ENCODE peak calls at places on chromosomes 4 and X, in six cellular contexts. One of them, this sample, is unnamed.

GRCh38 chr4:160217352-160217751 is 1114.5 kb downstream of the RAPGEF2 start:
- DNase-seq in GM23338: no peak
- DNase-seq in upper lobe of left lung: no peak
- DNase-seq in spleen: no peak
- DNase-seq in HepG2: no peak
- DNase-seq in HL-60: no peak
- DNase-seq in this sample: no peak

GRCh38 chr4:183332447-183332846 is 10.2 kb upstream of the CLDN24 start:
- DNase-seq in HepG2: no peak
- DNase-seq in HL-60: no peak
- DNase-seq in spleen: peak; percentile 32
- DNase-seq in upper lobe of left lung: no peak
- DNase-seq in GM23338: no peak
- DNase-seq in this sample: no peak

GRCh38 chrX:108699368-108699767 is 37.0 kb downstream of the IRS4 start:
- DNase-seq in upper lobe of left lung: no peak
- DNase-seq in GM23338: peak; percentile 49
- DNase-seq in spleen: no peak
- DNase-seq in HL-60: no peak
- DNase-seq in HepG2: peak; percentile 13
- DNase-seq in this sample: peak; percentile 8

GRCh38 chrX:108557594-108557993 is 118.0 kb downstream of the COL4A5 start:
- DNase-seq in HL-60: no peak
- DNase-seq in GM23338: no peak
- DNase-seq in upper lobe of left lung: no peak
- DNase-seq in spleen: no peak
- DNase-seq in HepG2: no peak
- DNase-seq in this sample: no peak

GRCh38 chrX:131059231-131059630 is 1.1 kb downstream of the ARHGAP36 start:
- DNase-seq in GM23338: no peak
- DNase-seq in HepG2: no peak
- DNase-seq in upper lobe of left lung: no peak
- DNase-seq in spleen: no peak
- DNase-seq in HL-60: no peak
- DNase-seq in this sample: no peak

GRCh38 chr4:24164054-24164453 is 274.2 kb upstream of the PPARGC1A start:
- DNase-seq in HepG2: no peak
- DNase-seq in HL-60: no peak
- DNase-seq in GM23338: no peak
- DNase-seq in spleen: no peak
- DNase-seq in upper lobe of left lung: no peak
- DNase-seq in this sample: no peak

GRCh38 chrX:51496501-51497291 is at the start of gene NUDT11:
- DNase-seq in HepG2: no peak
- DNase-seq in spleen: peak; percentile 75
- DNase-seq in upper lobe of left lung: peak; percentile 34
- DNase-seq in HL-60: no peak
- DNase-seq in GM23338: peak; percentile 79
- DNase-seq in this sample: no peak

GRCh38 chr4:52946811-52947210 is 84.7 kb downstream of the RASL11B start:
- DNase-seq in spleen: no peak
- DNase-seq in HL-60: no peak
- DNase-seq in upper lobe of left lung: no peak
- DNase-seq in HepG2: no peak
- DNase-seq in GM23338: no peak
- DNase-seq in this sample: no peak

GRCh38 chr4:141258558-141258957 is 37.9 kb downstream of the ZNF330 start:
- DNase-seq in GM23338: peak; percentile 3
- DNase-seq in HL-60: no peak
- DNase-seq in HepG2: no peak
- DNase-seq in spleen: no peak
- DNase-seq in upper lobe of left lung: no peak
- DNase-seq in this sample: no peak

GRCh38 chr4:186514271-186514950 is 41.0 kb downstream of the MTNR1A start:
- DNase-seq in GM23338: no peak
- DNase-seq in HepG2: no peak
- DNase-seq in HL-60: no peak
- DNase-seq in spleen: no peak
- DNase-seq in upper lobe of left lung: no peak
- DNase-seq in this sample: no peak

GRCh38 chr4:24067367-24067766 is 177.5 kb upstream of the PPARGC1A start:
- DNase-seq in upper lobe of left lung: no peak
- DNase-seq in HepG2: no peak
- DNase-seq in GM23338: no peak
- DNase-seq in spleen: no peak
- DNase-seq in HL-60: no peak
- DNase-seq in this sample: no peak

GRCh38 chr4:122584517-122584916 is 36.3 kb downstream of the IL21 start:
- DNase-seq in HL-60: no peak
- DNase-seq in HepG2: no peak
- DNase-seq in spleen: no peak
- DNase-seq in GM23338: no peak
- DNase-seq in upper lobe of left lung: no peak
- DNase-seq in this sample: no peak

GRCh38 chr4:1201851-1202525 is 29.6 kb upstream of the SPON2 start:
- DNase-seq in HL-60: peak; percentile 90
- DNase-seq in GM23338: no peak
- DNase-seq in HepG2: no peak
- DNase-seq in upper lobe of left lung: peak; percentile 85
- DNase-seq in spleen: peak; percentile 92
- DNase-seq in this sample: no peak

GRCh38 chr4:96102541-96103018 is 262.7 kb downstream of the PDHA2 start:
- DNase-seq in HL-60: no peak
- DNase-seq in spleen: no peak
- DNase-seq in GM23338: no peak
- DNase-seq in upper lobe of left lung: no peak
- DNase-seq in HepG2: no peak
- DNase-seq in this sample: no peak

GRCh38 chr4:67204441-67204840 is 340.9 kb downstream of the CENPC start:
- DNase-seq in upper lobe of left lung: no peak
- DNase-seq in HepG2: no peak
- DNase-seq in HL-60: no peak
- DNase-seq in GM23338: no peak
- DNase-seq in spleen: no peak
- DNase-seq in this sample: no peak

GRCh38 chr4:138113819-138114415 is 128.2 kb downstream of the SLC7A11 start:
- DNase-seq in GM23338: no peak
- DNase-seq in HepG2: peak; percentile 33
- DNase-seq in upper lobe of left lung: no peak
- DNase-seq in spleen: no peak
- DNase-seq in HL-60: no peak
- DNase-seq in this sample: no peak

GRCh38 chr4:17055788-17056187 is 157.3 kb upstream of the LDB2 start:
- DNase-seq in upper lobe of left lung: no peak
- DNase-seq in spleen: no peak
- DNase-seq in GM23338: no peak
- DNase-seq in HL-60: no peak
- DNase-seq in HepG2: no peak
- DNase-seq in this sample: no peak

GRCh38 chr4:85787133-85787532 is 312.2 kb downstream of the ARHGAP24 start:
- DNase-seq in upper lobe of left lung: no peak
- DNase-seq in GM23338: no peak
- DNase-seq in HL-60: no peak
- DNase-seq in spleen: no peak
- DNase-seq in HepG2: no peak
- DNase-seq in this sample: no peak

GRCh38 chr4:166153539-166153938 is 280.5 kb downstream of the TLL1 start:
- DNase-seq in HepG2: no peak
- DNase-seq in GM23338: no peak
- DNase-seq in upper lobe of left lung: no peak
- DNase-seq in spleen: no peak
- DNase-seq in HL-60: no peak
- DNase-seq in this sample: no peak

GRCh38 chr4:119733431-119733830 is 104.8 kb upstream of the PDE5A start:
- DNase-seq in upper lobe of left lung: no peak
- DNase-seq in GM23338: no peak
- DNase-seq in HL-60: no peak
- DNase-seq in spleen: no peak
- DNase-seq in HepG2: no peak
- DNase-seq in this sample: no peak

GRCh38 chr4:53012738-53013137 is 150.6 kb downstream of the RASL11B start:
- DNase-seq in HL-60: no peak
- DNase-seq in spleen: no peak
- DNase-seq in upper lobe of left lung: no peak
- DNase-seq in HepG2: no peak
- DNase-seq in GM23338: no peak
- DNase-seq in this sample: no peak

GRCh38 chrX:118682258-118683014 is 45.0 kb upstream of the IL13RA1 start:
- DNase-seq in GM23338: no peak
- DNase-seq in HepG2: peak; percentile 6
- DNase-seq in HL-60: no peak
- DNase-seq in upper lobe of left lung: no peak
- DNase-seq in spleen: no peak
- DNase-seq in this sample: no peak

GRCh38 chr4:87934157-87934704 is 41.3 kb upstream of the SPP1 start:
- DNase-seq in GM23338: no peak
- DNase-seq in upper lobe of left lung: no peak
- DNase-seq in HepG2: no peak
- DNase-seq in spleen: no peak
- DNase-seq in HL-60: no peak
- DNase-seq in this sample: no peak

GRCh38 chrX:129665916-129666644 is 11.3 kb upstream of the APLN start:
- DNase-seq in HepG2: no peak
- DNase-seq in upper lobe of left lung: no peak
- DNase-seq in HL-60: no peak
- DNase-seq in spleen: no peak
- DNase-seq in GM23338: peak; percentile 40
- DNase-seq in this sample: peak; percentile 66

GRCh38 chrX:72127332-72127731 is 4.4 kb downstream of the RTL5 start:
- DNase-seq in HepG2: no peak
- DNase-seq in HL-60: no peak
- DNase-seq in spleen: no peak
- DNase-seq in upper lobe of left lung: peak; percentile 16
- DNase-seq in GM23338: no peak
- DNase-seq in this sample: no peak

GRCh38 chr4:7263166-7263565 is 70.8 kb downstream of the SORCS2 start:
- DNase-seq in HL-60: no peak
- DNase-seq in spleen: no peak
- DNase-seq in GM23338: no peak
- DNase-seq in HepG2: no peak
- DNase-seq in upper lobe of left lung: no peak
- DNase-seq in this sample: no peak

GRCh38 chr4:48602222-48602621 is 112.2 kb downstream of the ZAR1 start:
- DNase-seq in upper lobe of left lung: no peak
- DNase-seq in HepG2: no peak
- DNase-seq in HL-60: no peak
- DNase-seq in GM23338: no peak
- DNase-seq in spleen: no peak
- DNase-seq in this sample: no peak

GRCh38 chrX:2589186-2590020 is 88.6 kb upstream of the DHRSX start:
- DNase-seq in spleen: no peak
- DNase-seq in GM23338: no peak
- DNase-seq in upper lobe of left lung: no peak
- DNase-seq in HepG2: no peak
- DNase-seq in HL-60: no peak
- DNase-seq in this sample: no peak

GRCh38 chr4:119337010-119337409 is 15.1 kb upstream of the FABP2 start:
- DNase-seq in HepG2: no peak
- DNase-seq in spleen: no peak
- DNase-seq in GM23338: no peak
- DNase-seq in HL-60: peak; percentile 42
- DNase-seq in upper lobe of left lung: peak; percentile 24
- DNase-seq in this sample: no peak

GRCh38 chr4:189049682-189050081 is 891.0 kb upstream of the FRG1 start:
- DNase-seq in HepG2: no peak
- DNase-seq in spleen: no peak
- DNase-seq in HL-60: no peak
- DNase-seq in upper lobe of left lung: no peak
- DNase-seq in GM23338: peak; percentile 10
- DNase-seq in this sample: no peak

GRCh38 chr4:134308910-134309309 is 107.3 kb upstream of the PABPC4L start:
- DNase-seq in HepG2: no peak
- DNase-seq in spleen: no peak
- DNase-seq in GM23338: no peak
- DNase-seq in HL-60: no peak
- DNase-seq in upper lobe of left lung: no peak
- DNase-seq in this sample: no peak

DNA sequence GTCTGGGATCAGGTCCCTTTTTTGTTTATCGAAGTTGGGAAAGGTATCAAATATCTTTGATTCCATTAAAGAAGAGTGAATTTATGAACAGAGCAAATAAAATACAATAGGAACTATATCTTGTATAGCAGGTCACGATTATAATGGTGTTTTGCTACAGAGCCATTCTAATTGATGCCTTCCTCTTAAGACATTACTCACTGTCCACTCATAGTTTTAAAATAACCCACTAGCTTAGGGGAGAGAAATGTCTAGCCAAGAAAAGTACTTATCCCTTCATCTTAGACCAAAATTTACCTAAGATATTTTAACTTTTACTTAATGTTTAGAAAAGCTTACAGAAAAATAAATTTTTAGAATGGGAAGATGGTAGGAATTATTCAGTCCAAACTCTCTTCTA is 112.0 kb upstream of the PABPC4L start:
- DNase-seq in GM23338: no peak
- DNase-seq in HL-60: no peak
- DNase-seq in spleen: no peak
- DNase-seq in upper lobe of left lung: no peak
- DNase-seq in HepG2: no peak
- DNase-seq in this sample: no peak
- TF ChIP-seq POLR2AphosphoS5 in GM23338: no peak
- TF ChIP-seq POLR2AphosphoS5 in HL-60: no peak
- TF ChIP-seq POLR2AphosphoS5 in spleen: no peak
- TF ChIP-seq POLR2AphosphoS5 in upper lobe of left lung: no peak
- TF ChIP-seq POLR2AphosphoS5 in HepG2: no peak
- TF ChIP-seq POLR2AphosphoS5 in this sample: no peak

GRCh38 chrX:3960952-3961351 is 247.5 kb upstream of the PRKX start:
- DNase-seq in HepG2: no peak
- DNase-seq in spleen: no peak
- DNase-seq in GM23338: no peak
- DNase-seq in HL-60: no peak
- DNase-seq in upper lobe of left lung: no peak
- DNase-seq in this sample: no peak
- TF ChIP-seq POLR2AphosphoS5 in HepG2: no peak
- TF ChIP-seq POLR2AphosphoS5 in spleen: no peak
- TF ChIP-seq POLR2AphosphoS5 in GM23338: no peak
- TF ChIP-seq POLR2AphosphoS5 in HL-60: no peak
- TF ChIP-seq POLR2AphosphoS5 in upper lobe of left lung: no peak
- TF ChIP-seq POLR2AphosphoS5 in this sample: no peak

DNA sequence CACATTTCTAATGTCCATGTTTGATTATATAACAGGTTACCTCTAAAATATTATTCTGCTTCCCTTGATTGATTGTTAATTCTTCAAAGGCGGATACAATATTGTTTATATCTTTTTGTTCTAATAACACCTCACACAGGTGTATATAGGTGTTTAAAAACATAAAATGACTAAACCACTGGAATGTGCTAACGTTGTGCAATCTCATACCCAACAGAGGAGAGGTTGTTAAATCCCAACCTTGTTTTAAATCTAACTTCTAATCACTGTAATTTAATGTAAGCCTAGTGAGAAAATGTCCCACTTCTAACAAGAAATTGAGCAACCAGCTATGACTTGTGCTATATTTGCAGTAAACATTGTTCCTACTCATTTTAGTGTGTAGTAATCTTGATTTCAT is 1.3 kb downstream of the ODAM start:
- DNase-seq in spleen: no peak
- DNase-seq in GM23338: no peak
- DNase-seq in HL-60: no peak
- DNase-seq in HepG2: no peak
- DNase-seq in upper lobe of left lung: no peak
- DNase-seq in this sample: no peak
- TF ChIP-seq POLR2AphosphoS5 in spleen: no peak
- TF ChIP-seq POLR2AphosphoS5 in GM23338: no peak
- TF ChIP-seq POLR2AphosphoS5 in HL-60: no peak
- TF ChIP-seq POLR2AphosphoS5 in HepG2: no peak
- TF ChIP-seq POLR2AphosphoS5 in upper lobe of left lung: no peak
- TF ChIP-seq POLR2AphosphoS5 in this sample: no peak

GRCh38 chr4:128528793-128529553 is 241.4 kb upstream of the PGRMC2 start:
- DNase-seq in HL-60: no peak
- DNase-seq in upper lobe of left lung: peak; percentile 38
- DNase-seq in spleen: no peak
- DNase-seq in HepG2: peak; percentile 58
- DNase-seq in GM23338: peak; percentile 88
- DNase-seq in this sample: peak; percentile 69
- TF ChIP-seq POLR2AphosphoS5 in HL-60: no peak
- TF ChIP-seq POLR2AphosphoS5 in upper lobe of left lung: peak; percentile 15
- TF ChIP-seq POLR2AphosphoS5 in spleen: no peak
- TF ChIP-seq POLR2AphosphoS5 in HepG2: no peak
- TF ChIP-seq POLR2AphosphoS5 in GM23338: no peak
- TF ChIP-seq POLR2AphosphoS5 in this sample: no peak